ENCODE peak calls at places on chromosomes 3 and 15, in four cellular contexts. Y is CD4-positive, alpha-beta T cell; W is astrocyte; N is CD8-positive, alpha-beta memory T cell. T is an unnamed sample.

GRCh38 chr3:42117175-42118008 is 26.2 kb downstream of the TRAK1 start:
- DNase-seq in Y (no peak), W (peak; percentile 76), N (no peak), T (no peak)

GRCh38 chr3:113132571-113132996 is 78.8 kb upstream of the BOC start:
- DNase-seq in Y (no peak), W (peak; percentile 94), N (no peak), T (no peak)

GRCh38 chr3:88057650-88058321 is 1.0 kb downstream of the CGGBP1 start:
- DNase-seq in Y (no peak), W (peak; percentile 15), N (no peak), T (no peak)

GRCh38 chr3:24605511-24605910 is 110.9 kb upstream of the THRB start:
- DNase-seq in Y (no peak), W (no peak), N (no peak), T (no peak)

GRCh38 chr3:14472471-14473351 is 67.4 kb downstream of the GRIP2 start:
- DNase-seq in Y (no peak), W (peak; percentile 93), N (no peak), T (no peak)

GRCh38 chr3:152155246-152155645 is 113.5 kb upstream of the MBNL1 start:
- DNase-seq in Y (no peak), W (peak; percentile 59), N (no peak), T (no peak)

GRCh38 chr3:12430086-12430485 is 54.2 kb upstream of the TSEN2 start:
- DNase-seq in Y (no peak), W (no peak), N (no peak), T (no peak)

GRCh38 chr3:154304116-154304786 is 20.0 kb downstream of the DHX36 start:
- DNase-seq in Y (no peak), W (peak; percentile 36), N (no peak), T (no peak)

GRCh38 chr3:141124715-141125114 is 73.6 kb downstream of the SPSB4 start:
- DNase-seq in Y (no peak), W (no peak), N (no peak), T (no peak)

GRCh38 chr15:80426316-80426715 is 22.1 kb downstream of the ARNT2 start:
- DNase-seq in Y (no peak), W (no peak), N (no peak), T (no peak)

GRCh38 chr3:171749128-171749527 is 61.2 kb downstream of the PLD1 start:
- DNase-seq in Y (no peak), W (no peak), N (no peak), T (no peak)

GRCh38 chr15:66862111-66862815 is 160.2 kb downstream of the SMAD6 start:
- DNase-seq in Y (no peak), W (no peak), N (no peak), T (no peak)

GRCh38 chr15:59154268-59154667 is 49.3 kb downstream of the CCNB2 start:
- DNase-seq in Y (no peak), W (no peak), N (no peak), T (no peak)

GRCh38 chr3:38029400-38030125 is at the start of gene PLCD1:
- DNase-seq in Y (no peak), W (peak; percentile 38), N (peak; percentile 65), T (peak; percentile 64)

GRCh38 chr3:63578858-63579257 is 73.6 kb upstream of the SNTN start:
- DNase-seq in Y (no peak), W (no peak), N (no peak), T (no peak)

GRCh38 chr3:194941360-194941955 is 255.8 kb downstream of the FAM43A start:
- DNase-seq in Y (no peak), W (no peak), N (no peak), T (no peak)

GRCh38 chr15:64461577-64462162 is 1.3 kb downstream of the ZNF609 start:
- DNase-seq in Y (no peak), W (peak; percentile 16), N (no peak), T (no peak)

GRCh38 chr15:86743283-86743903 is 663.7 kb downstream of the AGBL1 start:
- DNase-seq in Y (peak; percentile 36), W (peak; percentile 9), N (peak; percentile 40), T (peak; percentile 53)

GRCh38 chr3:190892328-190893011 is 30.0 kb upstream of the GMNC start:
- DNase-seq in Y (no peak), W (peak; percentile 43), N (no peak), T (no peak)

GRCh38 chr3:30493912-30494311 is 112.5 kb upstream of the TGFBR2 start:
- DNase-seq in Y (no peak), W (peak; percentile 69), N (no peak), T (no peak)

GRCh38 chr15:63157066-63157890 is at the start of gene RPS27L:
- DNase-seq in Y (peak; percentile 86), W (peak; percentile 92), N (peak; percentile 76), T (peak; percentile 77)

GRCh38 chr3:53295410-53295809 is 39.6 kb upstream of the TKT start:
- DNase-seq in Y (no peak), W (no peak), N (no peak), T (no peak)

GRCh38 chr15:91142097-91142744 is 42.2 kb downstream of the SV2B start:
- DNase-seq in Y (no peak), W (no peak), N (no peak), T (no peak)

GRCh38 chr15:61996056-61996635 is 64.1 kb downstream of the VPS13C start:
- DNase-seq in Y (no peak), W (no peak), N (no peak), T (no peak)

GRCh38 chr3:9291991-9292390 is 42.5 kb upstream of the SRGAP3 start:
- DNase-seq in Y (no peak), W (no peak), N (no peak), T (no peak)

GRCh38 chr3:65713016-65713415 is 325.7 kb downstream of the MAGI1 start:
- DNase-seq in Y (no peak), W (peak; percentile 80), N (no peak), T (no peak)

GRCh38 chr15:44034933-44035624 is 160.0 kb downstream of the FRMD5 start:
- DNase-seq in Y (no peak), W (peak; percentile 87), N (no peak), T (no peak)

GRCh38 chr3:125017406-125017805 is 38.4 kb downstream of the HEG1 start:
- DNase-seq in Y (no peak), W (no peak), N (no peak), T (no peak)

GRCh38 chr3:168850109-168850508 is 754.4 kb upstream of the GOLIM4 start:
- DNase-seq in Y (no peak), W (no peak), N (no peak), T (no peak)

GRCh38 chr15:65326109-65326508 is 21.6 kb downstream of the RNU5B-1 start:
- DNase-seq in Y (no peak), W (peak; percentile 6), N (no peak), T (no peak)

GRCh38 chr3:35592589-35593295 is 46.6 kb upstream of the ARPP21 start:
- DNase-seq in Y (no peak), W (no peak), N (no peak), T (no peak)

GRCh38 chr3:194075802-194076460 is 60.0 kb upstream of the HES1 start:
- DNase-seq in Y (no peak), W (no peak), N (no peak), T (no peak)

GRCh38 chr15:51982013-51982769 is 10.6 kb upstream of the LEO1 start:
- DNase-seq in Y (peak; percentile 50), W (peak; percentile 57), N (no peak), T (no peak)

GRCh38 chr15:90990446-90990845 is 3.9 kb downstream of the PRC1 start:
- DNase-seq in Y (no peak), W (no peak), N (no peak), T (no peak)

GRCh38 chr15:71096676-71097075 is 18.6 kb upstream of the THSD4 start:
- DNase-seq in Y (no peak), W (peak; percentile 37), N (no peak), T (no peak)

GRCh38 chr3:24678441-24678865 is 183.8 kb upstream of the THRB start:
- DNase-seq in Y (no peak), W (peak; percentile 96), N (no peak), T (no peak)

GRCh38 chr3:194168994-194169393 is 33.0 kb downstream of the HES1 start:
- DNase-seq in Y (no peak), W (no peak), N (no peak), T (no peak)

GRCh38 chr3:109532257-109533216 is 195.2 kb upstream of the DPPA4 start:
- DNase-seq in Y (peak; percentile 33), W (peak; percentile 70), N (peak; percentile 43), T (no peak)

GRCh38 chr15:50820808-50821382 is 55.4 kb upstream of the SPPL2A start:
- DNase-seq in Y (no peak), W (no peak), N (no peak), T (no peak)

GRCh38 chr3:24332092-24332491 is 162.6 kb downstream of the THRB start:
- DNase-seq in Y (no peak), W (no peak), N (no peak), T (no peak)

GRCh38 chr15:49558924-49559323 is 61.7 kb downstream of the FAM227B start:
- DNase-seq in Y (no peak), W (no peak), N (no peak), T (no peak)
- H3K9me3 ChIP-seq in Y (peaks cover 64% of the 10 kb centered on the region), W (peaks cover 9% of the 10 kb centered on the region), N (no peaks in the 10 kb centered on the region), T (peaks cover 12% of the 10 kb centered on the region)

GRCh38 chr3:27712136-27713065 is 9.7 kb downstream of the EOMES start:
- DNase-seq in Y (peak; percentile 67), W (peak; percentile 50), N (peak; percentile 74), T (peak; percentile 62)

GRCh38 chr3:27714101-27714526 is 8.0 kb downstream of the EOMES start:
- DNase-seq in Y (no peak), W (no peak), N (no peak), T (no peak)

GRCh38 chr3:27714692-27715453 is 7.2 kb downstream of the EOMES start:
- DNase-seq in Y (no peak), W (no peak), N (no peak), T (no peak)

GRCh38 chr3:27713435-27713880 is 8.7 kb downstream of the EOMES start:
- DNase-seq in Y (no peak), W (no peak), N (no peak), T (no peak)

DNA sequence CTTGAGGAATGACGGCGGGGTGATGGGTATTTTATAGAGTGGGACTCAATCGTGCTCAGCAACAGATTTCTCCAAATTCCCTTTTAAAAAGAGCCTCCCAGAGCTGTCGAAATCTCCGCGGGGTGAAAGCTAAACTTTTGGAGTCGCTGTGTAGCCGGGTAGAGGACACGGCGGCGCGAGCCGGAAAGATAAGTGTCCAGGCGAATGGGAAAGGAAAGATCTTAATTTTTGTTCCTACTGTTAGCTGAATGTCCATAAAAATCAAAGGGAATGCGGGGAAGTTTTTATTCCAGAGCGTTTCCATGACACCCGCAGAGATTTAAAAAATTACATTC is 9.1 kb downstream of the EOMES start:
- DNase-seq in Y (no peak), W (no peak), N (no peak), T (no peak)
- H3K9me3 ChIP-seq in Y (no peaks in the 10 kb centered on the region), W (no peaks in the 10 kb centered on the region), N (no peaks in the 10 kb centered on the region), T (no peaks in the 10 kb centered on the region)

GRCh38 chr15:73183071-73183470 is 130.8 kb downstream of the NEO1 start:
- DNase-seq in Y (no peak), W (no peak), N (no peak), T (no peak)
- H3K9me3 ChIP-seq in Y (no peaks in the 10 kb centered on the region), W (no peaks in the 10 kb centered on the region), N (no peaks in the 10 kb centered on the region), T (no peaks in the 10 kb centered on the region)

GRCh38 chr3:197244751-197245150 is 53.7 kb downstream of the DLG1 start:
- DNase-seq in Y (no peak), W (no peak), N (no peak), T (no peak)
- H3K9me3 ChIP-seq in Y (peaks cover 50% of the 10 kb centered on the region), W (peaks cover 19% of the 10 kb centered on the region), N (peaks cover 28% of the 10 kb centered on the region), T (peaks cover 11% of the 10 kb centered on the region)